ENCODE peak calls at places on chromosome 14, in eight cellular contexts. One of them, this sample, is unnamed.

GRCh38 chr14:55864890-55865655 is 253.1 kb upstream of the PELI2 start:
- DNase-seq in activated B cell treated with CpG ODN at 0.5 μM for 24 hours: no peak
- DNase-seq in nucleus accumbens: no peak
- DNase-seq in progenitor cell of endocrine pancreas: no peak
- DNase-seq in D341Med: peak
- DNase-seq in activated naive CD4-positive, alpha-beta T cell treated with anti-CD3 and anti-CD28 coated beads, Interleukin-2, amount 50 U/mL, for 72 hours: no peak
- DNase-seq in OCI-LY7: peak
- DNase-seq in NCI-H1417: no peak
- DNase-seq in this sample: no peak

GRCh38 chr14:47259796-47260195 is 415.6 kb downstream of the MDGA2 start:
- DNase-seq in nucleus accumbens: no peak
- DNase-seq in progenitor cell of endocrine pancreas: no peak
- DNase-seq in OCI-LY7: no peak
- DNase-seq in D341Med: no peak
- DNase-seq in activated B cell treated with CpG ODN at 0.5 μM for 24 hours: no peak
- DNase-seq in NCI-H1417: no peak
- DNase-seq in activated naive CD4-positive, alpha-beta T cell treated with anti-CD3 and anti-CD28 coated beads, Interleukin-2, amount 50 U/mL, for 72 hours: no peak
- DNase-seq in this sample: no peak

GRCh38 chr14:58129208-58129607 is 22.8 kb downstream of the ARMH4 start:
- DNase-seq in nucleus accumbens: no peak
- DNase-seq in NCI-H1417: no peak
- DNase-seq in progenitor cell of endocrine pancreas: no peak
- DNase-seq in activated B cell treated with CpG ODN at 0.5 μM for 24 hours: no peak
- DNase-seq in activated naive CD4-positive, alpha-beta T cell treated with anti-CD3 and anti-CD28 coated beads, Interleukin-2, amount 50 U/mL, for 72 hours: no peak
- DNase-seq in D341Med: no peak
- DNase-seq in OCI-LY7: no peak
- DNase-seq in this sample: no peak

GRCh38 chr14:34364201-34364600 is 97.8 kb downstream of the SPTSSA start:
- DNase-seq in progenitor cell of endocrine pancreas: no peak
- DNase-seq in OCI-LY7: no peak
- DNase-seq in D341Med: no peak
- DNase-seq in activated B cell treated with CpG ODN at 0.5 μM for 24 hours: no peak
- DNase-seq in activated naive CD4-positive, alpha-beta T cell treated with anti-CD3 and anti-CD28 coated beads, Interleukin-2, amount 50 U/mL, for 72 hours: no peak
- DNase-seq in NCI-H1417: no peak
- DNase-seq in nucleus accumbens: no peak
- DNase-seq in this sample: no peak

GRCh38 chr14:34436118-34436905 is 25.7 kb downstream of the SPTSSA start:
- DNase-seq in nucleus accumbens: no peak
- DNase-seq in progenitor cell of endocrine pancreas: no peak
- DNase-seq in activated B cell treated with CpG ODN at 0.5 μM for 24 hours: no peak
- DNase-seq in OCI-LY7: peak
- DNase-seq in NCI-H1417: no peak
- DNase-seq in activated naive CD4-positive, alpha-beta T cell treated with anti-CD3 and anti-CD28 coated beads, Interleukin-2, amount 50 U/mL, for 72 hours: no peak
- DNase-seq in D341Med: no peak
- DNase-seq in this sample: no peak

GRCh38 chr14:31944256-31945073 is 132.6 kb upstream of the ARHGAP5 start:
- DNase-seq in activated B cell treated with CpG ODN at 0.5 μM for 24 hours: no peak
- DNase-seq in D341Med: peak
- DNase-seq in nucleus accumbens: no peak
- DNase-seq in progenitor cell of endocrine pancreas: no peak
- DNase-seq in OCI-LY7: no peak
- DNase-seq in activated naive CD4-positive, alpha-beta T cell treated with anti-CD3 and anti-CD28 coated beads, Interleukin-2, amount 50 U/mL, for 72 hours: no peak
- DNase-seq in NCI-H1417: no peak
- DNase-seq in this sample: no peak

GRCh38 chr14:73752297-73752992 is 38.3 kb upstream of the PNMA1 start:
- DNase-seq in NCI-H1417: no peak
- DNase-seq in D341Med: no peak
- DNase-seq in activated naive CD4-positive, alpha-beta T cell treated with anti-CD3 and anti-CD28 coated beads, Interleukin-2, amount 50 U/mL, for 72 hours: no peak
- DNase-seq in activated B cell treated with CpG ODN at 0.5 μM for 24 hours: no peak
- DNase-seq in nucleus accumbens: peak
- DNase-seq in OCI-LY7: peak
- DNase-seq in progenitor cell of endocrine pancreas: no peak
- DNase-seq in this sample: peak

GRCh38 chr14:74898694-74899093 is 17.0 kb downstream of the DLST start:
- DNase-seq in OCI-LY7: no peak
- DNase-seq in activated naive CD4-positive, alpha-beta T cell treated with anti-CD3 and anti-CD28 coated beads, Interleukin-2, amount 50 U/mL, for 72 hours: no peak
- DNase-seq in progenitor cell of endocrine pancreas: no peak
- DNase-seq in activated B cell treated with CpG ODN at 0.5 μM for 24 hours: no peak
- DNase-seq in nucleus accumbens: no peak
- DNase-seq in NCI-H1417: no peak
- DNase-seq in D341Med: no peak
- DNase-seq in this sample: no peak

GRCh38 chr14:104082807-104083206 is 2.7 kb upstream of the ASPG start:
- DNase-seq in nucleus accumbens: no peak
- DNase-seq in D341Med: no peak
- DNase-seq in OCI-LY7: no peak
- DNase-seq in NCI-H1417: no peak
- DNase-seq in activated B cell treated with CpG ODN at 0.5 μM for 24 hours: no peak
- DNase-seq in activated naive CD4-positive, alpha-beta T cell treated with anti-CD3 and anti-CD28 coated beads, Interleukin-2, amount 50 U/mL, for 72 hours: no peak
- DNase-seq in progenitor cell of endocrine pancreas: no peak
- DNase-seq in this sample: no peak

GRCh38 chr14:103802353-103802752 is 45.0 kb downstream of the PPP1R13B start:
- DNase-seq in progenitor cell of endocrine pancreas: no peak
- DNase-seq in activated naive CD4-positive, alpha-beta T cell treated with anti-CD3 and anti-CD28 coated beads, Interleukin-2, amount 50 U/mL, for 72 hours: no peak
- DNase-seq in activated B cell treated with CpG ODN at 0.5 μM for 24 hours: no peak
- DNase-seq in NCI-H1417: no peak
- DNase-seq in nucleus accumbens: no peak
- DNase-seq in D341Med: no peak
- DNase-seq in OCI-LY7: no peak
- DNase-seq in this sample: no peak

GRCh38 chr14:102117852-102118251 is 21.8 kb upstream of the WDR20 start:
- DNase-seq in progenitor cell of endocrine pancreas: no peak
- DNase-seq in OCI-LY7: no peak
- DNase-seq in D341Med: no peak
- DNase-seq in activated B cell treated with CpG ODN at 0.5 μM for 24 hours: no peak
- DNase-seq in activated naive CD4-positive, alpha-beta T cell treated with anti-CD3 and anti-CD28 coated beads, Interleukin-2, amount 50 U/mL, for 72 hours: no peak
- DNase-seq in nucleus accumbens: no peak
- DNase-seq in NCI-H1417: no peak
- DNase-seq in this sample: no peak